ENCODE peak calls at places on chromosomes 3 and 15, in six cellular contexts. Y is ovary, X is Panc1, G is Peyer's patch, H is fibroblast of lung, L is adrenal gland. U is an unnamed sample.

GRCh38 chr3:167710552-167710951 is 24.1 kb downstream of the PDCD10 start:
- DNase-seq in Y (no peak), X (no peak), G (no peak), H (no peak), L (no peak), U (no peak)

GRCh38 chr15:33182278-33182905 is 12.1 kb downstream of the FMN1 start:
- DNase-seq in Y (no peak), X (no peak), G (no peak), H (no peak), L (no peak), U (no peak)

GRCh38 chr15:43187544-43188155 is 2.4 kb downstream of the CCNDBP1 start:
- DNase-seq in Y (no peak), X (no peak), G (no peak), H (peak; percentile 58), L (no peak), U (no peak)

GRCh38 chr3:46312996-46313395 is 40.9 kb upstream of the CCR2 start:
- DNase-seq in Y (no peak), X (no peak), G (no peak), H (no peak), L (peak; percentile 40), U (peak; percentile 12)

GRCh38 chr3:109331692-109332091 is 5.7 kb downstream of the DPPA4 start:
- DNase-seq in Y (no peak), X (no peak), G (no peak), H (no peak), L (no peak), U (no peak)

GRCh38 chr15:34708422-34708821 is 46.4 kb downstream of the GJD2 start:
- DNase-seq in Y (no peak), X (peak; percentile 28), G (no peak), H (peak; percentile 58), L (peak; percentile 12), U (no peak)

GRCh38 chr3:87673132-87673531 is 385.7 kb downstream of the CGGBP1 start:
- DNase-seq in Y (no peak), X (no peak), G (no peak), H (no peak), L (no peak), U (no peak)

GRCh38 chr15:65829150-65829764 is 37.2 kb upstream of the DENND4A start:
- DNase-seq in Y (no peak), X (no peak), G (no peak), H (peak; percentile 10), L (no peak), U (no peak)

GRCh38 chr3:120145498-120146285 is 51.4 kb upstream of the GSK3B start:
- DNase-seq in Y (no peak), X (no peak), G (no peak), H (peak; percentile 54), L (no peak), U (no peak)

GRCh38 chr3:169041677-169042171 is 621.8 kb downstream of the MECOM start:
- DNase-seq in Y (no peak), X (peak; percentile 38), G (no peak), H (peak; percentile 80), L (peak; percentile 8), U (no peak)

GRCh38 chr3:119588112-119588511 is 8.8 kb downstream of the ADPRH start:
- DNase-seq in Y (no peak), X (no peak), G (no peak), H (no peak), L (peak; percentile 45), U (no peak)

GRCh38 chr15:78322724-78323395 is 17.3 kb upstream of the CRABP1 start:
- DNase-seq in Y (no peak), X (no peak), G (no peak), H (no peak), L (no peak), U (no peak)

GRCh38 chr15:66931768-66932633 is 133.4 kb upstream of the SMAD3 start:
- DNase-seq in Y (no peak), X (peak; percentile 83), G (peak; percentile 67), H (peak; percentile 65), L (no peak), U (peak; percentile 57)

GRCh38 chr15:101487060-101487459 is 2.4 kb downstream of the PCSK6 start:
- DNase-seq in Y (no peak), X (no peak), G (no peak), H (no peak), L (no peak), U (no peak)

GRCh38 chr3:134883697-134884385 is 88.8 kb downstream of the EPHB1 start:
- DNase-seq in Y (no peak), X (no peak), G (no peak), H (peak; percentile 13), L (no peak), U (no peak)

GRCh38 chr3:12508316-12508715 is 24.0 kb downstream of the TSEN2 start:
- DNase-seq in Y (peak; percentile 57), X (no peak), G (no peak), H (peak; percentile 99), L (peak; percentile 65), U (no peak)

GRCh38 chr15:67003586-67003985 is 61.8 kb upstream of the SMAD3 start:
- DNase-seq in Y (no peak), X (no peak), G (no peak), H (peak; percentile 61), L (no peak), U (no peak)

GRCh38 chr15:28881170-28881569 is 4.6 kb upstream of the APBA2 start:
- DNase-seq in Y (no peak), X (no peak), G (no peak), H (peak; percentile 27), L (no peak), U (no peak)
- TF ChIP-seq CTCF in Y (no peak), X (no peak), G (no peak), H (peak; percentile 26), L (no peak), U (no peak)

GRCh38 chr3:96813820-96814580 is 394 bp upstream of the EPHA6 start:
- DNase-seq in Y (peak; percentile 67), X (no peak), G (no peak), H (peak; percentile 58), L (no peak), U (peak; percentile 46)

GRCh38 chr3:96814581-96815567 is at the start of gene EPHA6:
- DNase-seq in Y (no peak), X (no peak), G (no peak), H (peak; percentile 3), L (no peak), U (no peak)

GRCh38 chr3:96813134-96813819 is 1.1 kb upstream of the EPHA6 start:
- DNase-seq in Y (peak; percentile 86), X (no peak), G (peak; percentile 68), H (peak; percentile 62), L (peak; percentile 65), U (peak; percentile 77)
- H3K27ac ChIP-seq in Y (peak overlapping the region; percentile 92), X (no peak overlapping the region), G (peak overlapping the region; percentile 19), H (no peak overlapping the region), L (no peak overlapping the region), U (peak overlapping the region; percentile 41)

GRCh38 chr15:88467935-88468528 is 524 bp downstream of the MRPS11 start:
- DNase-seq in Y (no peak), X (no peak), G (no peak), H (no peak), L (no peak), U (no peak)
- TF ChIP-seq CTCF in Y (no peak), X (peak; percentile 59), G (no peak), H (peak; percentile 40), L (no peak), U (no peak)

GRCh38 chr15:80162059-80162554 is 9.3 kb downstream of the FAH start:
- DNase-seq in Y (no peak), X (no peak), G (no peak), H (no peak), L (no peak), U (peak; percentile 44)
- H3K27ac ChIP-seq in Y (no peak overlapping the region), X (no peak overlapping the region), G (no peak overlapping the region), H (no peak overlapping the region), L (peak overlapping the region; percentile 89), U (no peak overlapping the region)

DNA sequence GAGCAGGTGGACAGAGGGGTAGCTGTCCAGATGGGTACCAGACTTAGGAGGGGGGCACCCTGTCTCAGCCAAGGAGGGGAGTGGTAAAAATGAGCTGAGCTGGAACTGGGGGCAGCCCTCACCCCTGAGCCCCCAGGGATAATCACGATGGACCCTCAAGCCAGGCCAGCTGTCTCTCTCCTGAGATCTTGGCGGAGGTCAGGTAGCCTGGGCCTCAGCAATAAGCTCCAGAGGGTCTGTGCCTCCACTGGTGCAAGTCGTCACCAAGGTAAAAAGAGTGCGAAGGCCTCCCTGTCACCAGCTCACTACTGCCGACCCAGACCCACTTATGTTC is 5.1 kb downstream of the SLC38A3 start:
- DNase-seq in Y (no peak), X (no peak), G (no peak), H (no peak), L (no peak), U (no peak)
- TF ChIP-seq CTCF in Y (no peak), X (no peak), G (no peak), H (no peak), L (no peak), U (no peak)

GRCh38 chr15:60594071-60594470 is 115.1 kb upstream of the ICE2 start:
- DNase-seq in Y (no peak), X (no peak), G (no peak), H (no peak), L (no peak), U (no peak)

GRCh38 chr15:60589728-60590127 is 110.8 kb upstream of the ICE2 start:
- DNase-seq in Y (no peak), X (no peak), G (no peak), H (no peak), L (no peak), U (no peak)

GRCh38 chr15:60590935-60591490 is 112.1 kb upstream of the ICE2 start:
- DNase-seq in Y (peak; percentile 67), X (no peak), G (peak; percentile 64), H (peak; percentile 25), L (peak; percentile 72), U (peak; percentile 39)

GRCh38 chr15:60592386-60593339 is 113.7 kb upstream of the ICE2 start:
- DNase-seq in Y (peak; percentile 85), X (no peak), G (peak; percentile 83), H (peak; percentile 48), L (peak; percentile 94), U (peak; percentile 90)

DNA sequence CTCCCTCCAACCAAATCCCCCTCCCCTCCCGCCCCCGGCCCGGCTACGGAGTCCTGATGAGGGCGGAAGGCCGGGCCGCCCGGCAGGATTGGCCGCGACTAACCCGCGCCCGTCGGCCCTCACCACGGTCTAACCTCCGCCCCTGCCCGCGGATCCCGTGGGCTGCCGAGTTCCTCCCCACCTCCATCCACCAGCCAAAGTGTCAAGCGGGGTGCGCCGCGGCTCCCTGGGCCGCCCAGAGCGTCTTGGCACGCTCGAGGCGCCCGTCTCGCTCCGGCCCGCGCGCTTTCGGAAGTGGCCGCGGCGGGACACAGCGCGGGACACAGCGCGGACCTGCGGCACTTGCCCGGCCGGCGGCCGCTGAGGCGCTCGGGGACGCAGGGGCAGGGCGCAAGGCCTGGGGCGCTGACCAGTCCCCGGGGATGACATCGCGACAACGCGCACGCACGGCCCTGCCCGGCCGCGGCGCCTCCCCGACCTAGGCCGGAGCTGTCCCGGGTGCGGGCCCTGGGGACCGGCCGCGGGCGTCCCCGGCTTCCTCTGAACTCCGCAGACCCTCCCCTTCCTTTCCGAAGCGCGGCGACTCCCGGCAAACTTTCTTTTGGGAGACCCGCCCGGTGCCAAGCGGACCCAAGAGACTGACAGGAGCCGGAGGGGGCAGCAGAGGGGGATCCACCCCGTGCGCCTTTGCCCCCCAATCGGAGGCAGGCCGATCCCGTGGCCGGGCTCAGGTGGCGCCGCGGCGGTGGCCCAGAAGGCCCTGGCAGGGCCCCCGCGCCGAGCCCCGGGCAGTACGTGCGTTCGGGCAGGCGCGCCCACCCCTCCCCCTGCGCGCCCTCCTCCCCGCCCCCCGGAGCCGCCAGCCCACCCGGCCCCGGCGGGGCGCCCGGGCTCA is 112.8 kb upstream of the ICE2 start:
- DNase-seq in Y (peak; percentile 58), X (no peak), G (peak; percentile 65), H (no peak), L (peak; percentile 64), U (peak; percentile 27)
- H3K27ac ChIP-seq in Y (peak overlapping the region; percentile 81), X (no peak overlapping the region), G (peak overlapping the region; percentile 95), H (peak overlapping the region; percentile 63), L (peak overlapping the region; percentile 99), U (peak overlapping the region; percentile 96)